ENCODE peak calls at places on chromosomes 12 and 14, in four cellular contexts. Z is Peyer's patch, T is Panc1, C is GM12865. N is an unnamed sample.
A peak's percentile ranks its signal among the peaks of the same experiment; 100 is the strongest.

GRCh38 chr12:62426095-62426488 is 40.5 kb upstream of the MON2 start:
- DNase-seq in Z (no peak), T (no peak), C (no peak), N (no peak)

GRCh38 chr14:88998027-88998426 is 173.6 kb downstream of the TTC8 start:
- DNase-seq in Z (no peak), T (no peak), C (no peak), N (no peak)

GRCh38 chr12:630656-631632 is 32.3 kb downstream of the NINJ2 start:
- DNase-seq in Z (peak; percentile 81), T (no peak), C (peak; percentile 93), N (peak; percentile 68)

GRCh38 chr14:71050227-71050823 is 143.1 kb downstream of the PCNX1 start:
- DNase-seq in Z (no peak), T (no peak), C (no peak), N (no peak)

GRCh38 chr12:101939306-101939705 is 61.9 kb downstream of the DRAM1 start:
- DNase-seq in Z (no peak), T (no peak), C (no peak), N (no peak)

GRCh38 chr12:100154472-100155247 is 12.0 kb upstream of the BLTP3B start:
- DNase-seq in Z (peak; percentile 68), T (no peak), C (peak; percentile 79), N (peak; percentile 67)

GRCh38 chr14:42855159-42855558 is 1248.5 kb downstream of the LRFN5 start:
- DNase-seq in Z (no peak), T (no peak), C (no peak), N (no peak)

GRCh38 chr12:69473229-69473628 is 3.0 kb downstream of the FRS2 start:
- DNase-seq in Z (no peak), T (no peak), C (no peak), N (no peak)

GRCh38 chr14:91257328-91258020 is 13.0 kb upstream of the GPR68 start:
- DNase-seq in Z (no peak), T (no peak), C (no peak), N (no peak)

GRCh38 chr12:52521175-52521574 is 981 bp upstream of the KRT5 start:
- DNase-seq in Z (no peak), T (no peak), C (no peak), N (peak; percentile 4)

GRCh38 chr12:54292931-54293241 is 7.9 kb downstream of the NFE2 start:
- DNase-seq in Z (no peak), T (no peak), C (no peak), N (no peak)

GRCh38 chr14:99727096-99727870 is 43.2 kb downstream of the CYP46A1 start:
- DNase-seq in Z (no peak), T (no peak), C (no peak), N (peak; percentile 13)

GRCh38 chr12:49138587-49138986 is 7.4 kb upstream of the TUBA1B start:
- DNase-seq in Z (no peak), T (no peak), C (no peak), N (no peak)

GRCh38 chr12:68148261-68148951 is 11.1 kb downstream of the IFNG start:
- DNase-seq in Z (no peak), T (no peak), C (no peak), N (no peak)

GRCh38 chr14:68982581-68982980 is 3.5 kb upstream of the ACTN1 start:
- DNase-seq in Z (no peak), T (no peak), C (no peak), N (no peak)

GRCh38 chr12:101186291-101186690 is 23.7 kb downstream of the SLC5A8 start:
- DNase-seq in Z (no peak), T (no peak), C (no peak), N (no peak)

GRCh38 chr12:57173089-57173488 is 25.7 kb upstream of the LRP1-AS start:
- DNase-seq in Z (peak; percentile 18), T (no peak), C (no peak), N (no peak)

GRCh38 chr12:43737646-43738045 is 20.9 kb downstream of the PUS7L start:
- DNase-seq in Z (no peak), T (no peak), C (no peak), N (no peak)

GRCh38 chr14:95023886-95024285 is 133.4 kb downstream of the DICER1 start:
- DNase-seq in Z (no peak), T (no peak), C (no peak), N (no peak)

GRCh38 chr12:88921890-88922532 is 341.7 kb upstream of the KITLG start:
- DNase-seq in Z (no peak), T (no peak), C (no peak), N (no peak)

GRCh38 chr12:90826031-90826430 is 128.9 kb downstream of the CCER1 start:
- DNase-seq in Z (no peak), T (no peak), C (no peak), N (no peak)

GRCh38 chr14:74977164-74977900 is 21.9 kb upstream of the PGF start:
- DNase-seq in Z (no peak), T (no peak), C (no peak), N (no peak)

GRCh38 chr12:53343449-53343848 is 7.3 kb upstream of the SP7 start:
- DNase-seq in Z (no peak), T (no peak), C (no peak), N (no peak)

GRCh38 chr12:130719263-130719892 is 3.3 kb upstream of the RIMBP2 start:
- DNase-seq in Z (no peak), T (no peak), C (no peak), N (no peak)

GRCh38 chr14:98133806-98134205 is 1138.2 kb downstream of the BCL11B start:
- DNase-seq in Z (no peak), T (no peak), C (no peak), N (no peak)

GRCh38 chr12:6341439-6342139 is at the start of gene TNFRSF1A:
- DNase-seq in Z (peak; percentile 46), T (no peak), C (peak; percentile 66), N (no peak)

GRCh38 chr12:124548854-124549378 is 18.5 kb downstream of the NCOR2 start:
- DNase-seq in Z (no peak), T (no peak), C (no peak), N (no peak)

GRCh38 chr12:46383654-46384450 is 11.3 kb upstream of the SLC38A2 start:
- DNase-seq in Z (peak; percentile 84), T (no peak), C (peak; percentile 89), N (peak; percentile 55)

GRCh38 chr12:46384451-46385301 is 12.1 kb upstream of the SLC38A2 start:
- DNase-seq in Z (no peak), T (no peak), C (no peak), N (no peak)

GRCh38 chr12:46380881-46381280 is 8.3 kb upstream of the SLC38A2 start:
- DNase-seq in Z (no peak), T (no peak), C (no peak), N (no peak)

GRCh38 chr12:46382425-46382973 is 9.9 kb upstream of the SLC38A2 start:
- DNase-seq in Z (no peak), T (no peak), C (no peak), N (no peak)

GRCh38 chr12:46382974-46383653 is 10.5 kb upstream of the SLC38A2 start:
- DNase-seq in Z (peak; percentile 94), T (no peak), C (peak; percentile 97), N (peak; percentile 86)
- TF ChIP-seq CTCF in Z (no peak), T (peak; percentile 41), C (peak; percentile 21), N (no peak)

GRCh38 chr14:80587096-80587724 is 354.3 kb downstream of the CEP128 start:
- DNase-seq in Z (no peak), T (peak; percentile 17), C (peak; percentile 85), N (no peak)

GRCh38 chr14:80584638-80585505 is 356.7 kb downstream of the CEP128 start:
- DNase-seq in Z (no peak), T (peak; percentile 52), C (no peak), N (no peak)

GRCh38 chr14:80585506-80585835 is 356.1 kb downstream of the CEP128 start:
- DNase-seq in Z (no peak), T (no peak), C (no peak), N (no peak)

DNA sequence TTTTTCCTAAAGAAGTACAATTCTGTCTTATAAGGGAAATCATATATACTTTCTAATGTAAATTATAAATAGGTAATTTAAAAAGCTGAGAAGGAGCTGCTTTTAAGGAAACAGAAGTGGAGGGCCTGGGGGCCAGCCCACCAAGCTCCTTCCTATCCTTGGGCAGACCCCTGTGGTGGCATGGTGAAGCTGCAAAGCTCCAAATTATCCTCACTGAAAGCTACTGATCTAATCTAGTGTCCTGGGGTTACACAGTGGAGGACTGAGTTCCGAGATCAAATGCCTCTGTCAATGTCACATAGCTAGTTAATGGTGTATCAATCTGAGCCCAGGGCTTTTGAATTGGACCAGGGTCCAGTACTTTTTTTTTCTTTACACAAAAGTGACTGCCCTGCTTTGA is 355.4 kb downstream of the CEP128 start:
- DNase-seq in Z (no peak), T (no peak), C (no peak), N (no peak)
- TF ChIP-seq CTCF in Z (no peak), T (no peak), C (no peak), N (no peak)

DNA sequence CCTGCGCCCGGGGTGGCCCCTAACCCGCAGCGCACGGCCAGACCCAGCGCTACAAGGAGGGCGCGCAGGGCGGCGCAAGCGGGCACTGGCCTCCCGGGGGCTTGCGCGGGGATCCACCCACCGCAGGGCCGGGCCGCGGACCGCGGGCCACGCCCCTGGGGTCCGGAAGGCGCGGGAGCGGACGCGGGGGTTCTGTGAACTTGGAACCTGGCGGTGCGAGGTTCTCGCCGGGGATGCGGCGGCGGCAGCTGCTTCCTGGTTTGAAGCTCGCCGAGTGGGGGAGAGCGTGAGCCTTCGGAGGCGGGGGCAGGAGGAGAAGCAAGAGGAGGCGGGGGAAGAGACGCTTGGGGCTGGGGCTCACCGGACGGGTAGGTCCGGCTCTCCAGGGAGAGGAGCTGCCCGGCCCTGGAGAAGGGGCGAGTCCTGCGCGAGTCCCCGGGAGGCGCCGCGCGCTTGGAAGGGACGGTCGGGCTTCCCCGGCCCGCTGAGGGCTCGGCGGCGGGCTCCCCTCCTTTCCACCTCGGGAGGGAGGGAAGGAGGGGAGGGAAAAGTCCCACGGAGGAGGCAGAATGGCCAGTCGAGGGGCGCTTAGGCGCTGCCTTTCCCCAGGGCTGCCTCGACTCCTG is at the start of gene PRKCH:
- DNase-seq in Z (peak; percentile 68), T (no peak), C (peak; percentile 88), N (peak; percentile 78)
- TF ChIP-seq CTCF in Z (no peak), T (peak; percentile 23), C (no peak), N (peak; percentile 9)

DNA sequence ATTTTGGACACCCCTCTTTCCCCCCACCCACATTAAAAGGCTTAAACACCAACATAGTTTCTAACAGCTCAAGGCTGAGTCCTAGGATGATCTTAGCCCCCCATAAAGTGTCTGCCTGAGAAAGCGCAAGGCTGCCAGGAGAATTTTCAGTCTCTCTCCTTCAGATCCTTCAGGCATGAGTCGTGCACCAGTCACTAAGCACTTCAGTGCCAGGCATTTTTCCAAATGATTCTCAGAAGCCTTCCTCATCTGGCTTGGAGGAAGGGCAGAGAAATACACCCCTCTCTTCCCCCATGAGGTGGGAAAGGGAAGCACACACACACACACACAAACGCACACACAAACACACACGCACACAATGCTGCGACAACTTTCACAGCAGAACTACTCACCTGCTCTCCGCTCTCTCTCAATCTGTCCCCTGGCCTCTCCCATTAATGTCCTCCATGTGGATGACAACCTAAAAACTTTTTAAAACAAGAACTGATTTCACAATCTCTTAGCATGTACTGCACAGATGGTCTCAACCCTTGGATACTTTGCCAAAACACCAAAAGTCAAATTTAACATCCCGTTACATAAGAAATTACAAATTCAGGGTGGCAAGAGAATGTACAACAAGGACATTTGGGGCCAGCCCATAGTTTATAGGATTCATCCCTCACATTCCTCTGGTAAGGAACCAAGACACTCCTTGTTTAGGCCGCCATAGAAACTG is 49.8 kb downstream of the CKAP4 start:
- DNase-seq in Z (no peak), T (no peak), C (no peak), N (no peak)
- TF ChIP-seq CTCF in Z (no peak), T (no peak), C (no peak), N (no peak)

N was measured in natural killer cell.